ENCODE peak calls at places on chromosomes 13 and 19, in nine cellular contexts. One of them, this sample, is unnamed.

GRCh38 chr13:99977912-99978780 is 3.4 kb upstream of the ZIC2 start:
- DNase-seq in neuronal stem cell: no peak
- DNase-seq in kidney epithelial cell: no peak
- DNase-seq in pancreas: no peak
- DNase-seq in CD8-positive, alpha-beta memory T cell: no peak
- DNase-seq in stimulated activated CD4-positive, alpha-beta T cell treated with anti-CD3 and anti-CD28 coated beads, Interleukin-4, amount 100 ng/mL, for 24 hours: no peak
- DNase-seq in activated T-cell treated with anti-CD3 and anti-CD28 coated beads for 48 hours: no peak
- DNase-seq in cerebellar cortex: peak; percentile 72
- DNase-seq in GM12891: no peak
- DNase-seq in this sample: peak; percentile 11

GRCh38 chr13:105937451-105937850 is 598.0 kb downstream of the EFNB2 start:
- DNase-seq in cerebellar cortex: peak; percentile 54
- DNase-seq in kidney epithelial cell: no peak
- DNase-seq in neuronal stem cell: no peak
- DNase-seq in CD8-positive, alpha-beta memory T cell: no peak
- DNase-seq in activated T-cell treated with anti-CD3 and anti-CD28 coated beads for 48 hours: no peak
- DNase-seq in pancreas: no peak
- DNase-seq in stimulated activated CD4-positive, alpha-beta T cell treated with anti-CD3 and anti-CD28 coated beads, Interleukin-4, amount 100 ng/mL, for 24 hours: no peak
- DNase-seq in GM12891: no peak
- DNase-seq in this sample: no peak

GRCh38 chr13:67736646-67737420 is 506.7 kb upstream of the PCDH9 start:
- DNase-seq in CD8-positive, alpha-beta memory T cell: no peak
- DNase-seq in kidney epithelial cell: peak; percentile 53
- DNase-seq in activated T-cell treated with anti-CD3 and anti-CD28 coated beads for 48 hours: no peak
- DNase-seq in cerebellar cortex: peak; percentile 11
- DNase-seq in pancreas: no peak
- DNase-seq in GM12891: no peak
- DNase-seq in neuronal stem cell: peak; percentile 36
- DNase-seq in stimulated activated CD4-positive, alpha-beta T cell treated with anti-CD3 and anti-CD28 coated beads, Interleukin-4, amount 100 ng/mL, for 24 hours: no peak
- DNase-seq in this sample: no peak

GRCh38 chr13:108342369-108343289 is 73.1 kb downstream of the TNFSF13B start:
- DNase-seq in stimulated activated CD4-positive, alpha-beta T cell treated with anti-CD3 and anti-CD28 coated beads, Interleukin-4, amount 100 ng/mL, for 24 hours: no peak
- DNase-seq in cerebellar cortex: peak; percentile 41
- DNase-seq in CD8-positive, alpha-beta memory T cell: no peak
- DNase-seq in activated T-cell treated with anti-CD3 and anti-CD28 coated beads for 48 hours: no peak
- DNase-seq in neuronal stem cell: peak; percentile 14
- DNase-seq in kidney epithelial cell: no peak
- DNase-seq in pancreas: no peak
- DNase-seq in GM12891: no peak
- DNase-seq in this sample: peak; percentile 30

GRCh38 chr13:75173457-75174356 is 308.3 kb downstream of the TBC1D4 start:
- DNase-seq in stimulated activated CD4-positive, alpha-beta T cell treated with anti-CD3 and anti-CD28 coated beads, Interleukin-4, amount 100 ng/mL, for 24 hours: no peak
- DNase-seq in kidney epithelial cell: no peak
- DNase-seq in CD8-positive, alpha-beta memory T cell: no peak
- DNase-seq in neuronal stem cell: no peak
- DNase-seq in cerebellar cortex: no peak
- DNase-seq in activated T-cell treated with anti-CD3 and anti-CD28 coated beads for 48 hours: no peak
- DNase-seq in pancreas: no peak
- DNase-seq in GM12891: no peak
- DNase-seq in this sample: no peak

GRCh38 chr19:33520844-33521479 is 629 bp downstream of the PEPD start:
- DNase-seq in kidney epithelial cell: no peak
- DNase-seq in activated T-cell treated with anti-CD3 and anti-CD28 coated beads for 48 hours: no peak
- DNase-seq in neuronal stem cell: no peak
- DNase-seq in GM12891: no peak
- DNase-seq in stimulated activated CD4-positive, alpha-beta T cell treated with anti-CD3 and anti-CD28 coated beads, Interleukin-4, amount 100 ng/mL, for 24 hours: no peak
- DNase-seq in CD8-positive, alpha-beta memory T cell: no peak
- DNase-seq in cerebellar cortex: no peak
- DNase-seq in pancreas: no peak
- DNase-seq in this sample: no peak

GRCh38 chr19:15098505-15098904 is 8.7 kb upstream of the SYDE1 start:
- DNase-seq in neuronal stem cell: no peak
- DNase-seq in kidney epithelial cell: no peak
- DNase-seq in pancreas: no peak
- DNase-seq in cerebellar cortex: no peak
- DNase-seq in activated T-cell treated with anti-CD3 and anti-CD28 coated beads for 48 hours: no peak
- DNase-seq in CD8-positive, alpha-beta memory T cell: no peak
- DNase-seq in stimulated activated CD4-positive, alpha-beta T cell treated with anti-CD3 and anti-CD28 coated beads, Interleukin-4, amount 100 ng/mL, for 24 hours: no peak
- DNase-seq in GM12891: no peak
- DNase-seq in this sample: no peak

GRCh38 chr19:41904118-41904870 is 21.3 kb downstream of the ARHGEF1 start:
- DNase-seq in CD8-positive, alpha-beta memory T cell: no peak
- DNase-seq in GM12891: no peak
- DNase-seq in kidney epithelial cell: no peak
- DNase-seq in stimulated activated CD4-positive, alpha-beta T cell treated with anti-CD3 and anti-CD28 coated beads, Interleukin-4, amount 100 ng/mL, for 24 hours: no peak
- DNase-seq in activated T-cell treated with anti-CD3 and anti-CD28 coated beads for 48 hours: no peak
- DNase-seq in pancreas: peak; percentile 55
- DNase-seq in neuronal stem cell: no peak
- DNase-seq in cerebellar cortex: no peak
- DNase-seq in this sample: no peak

GRCh38 chr19:28705008-28705407 is 507.9 kb downstream of the UQCRFS1 start:
- DNase-seq in kidney epithelial cell: peak; percentile 69
- DNase-seq in activated T-cell treated with anti-CD3 and anti-CD28 coated beads for 48 hours: no peak
- DNase-seq in pancreas: peak; percentile 15
- DNase-seq in neuronal stem cell: no peak
- DNase-seq in CD8-positive, alpha-beta memory T cell: no peak
- DNase-seq in cerebellar cortex: peak; percentile 17
- DNase-seq in stimulated activated CD4-positive, alpha-beta T cell treated with anti-CD3 and anti-CD28 coated beads, Interleukin-4, amount 100 ng/mL, for 24 hours: no peak
- DNase-seq in GM12891: no peak
- DNase-seq in this sample: no peak

GRCh38 chr13:95298971-95299627 is 2.2 kb downstream of the ABCC4 start:
- DNase-seq in stimulated activated CD4-positive, alpha-beta T cell treated with anti-CD3 and anti-CD28 coated beads, Interleukin-4, amount 100 ng/mL, for 24 hours: peak; percentile 10
- DNase-seq in neuronal stem cell: no peak
- DNase-seq in cerebellar cortex: no peak
- DNase-seq in kidney epithelial cell: peak; percentile 64
- DNase-seq in pancreas: no peak
- DNase-seq in GM12891: no peak
- DNase-seq in activated T-cell treated with anti-CD3 and anti-CD28 coated beads for 48 hours: no peak
- DNase-seq in CD8-positive, alpha-beta memory T cell: no peak
- DNase-seq in this sample: no peak

This sample was measured in activated CD4-positive, alpha-beta memory T cell treated with anti-CD3 and anti-CD28 coated beads, Interleukin-2, amount 10 ng/mL, durations not matched to agents 7 days and 5 days.